ENCODE peak calls at places on chromosome 9, in six cellular contexts. D, N, B, W, C and K are unnamed samples.

GRCh38 chr9:13386935-13387667 is 107.6 kb upstream of the MPDZ start:
- DNase-seq in D (no peak), N (no peak), B (no peak), W (no peak), C (no peak), K (no peak)

GRCh38 chr9:16501098-16501663 is 369.3 kb downstream of the BNC2 start:
- DNase-seq in D (no peak), N (no peak), B (no peak), W (peak; percentile 76), C (no peak), K (no peak)

GRCh38 chr9:108588246-108588645 is 267.5 kb downstream of the ACTL7B start:
- DNase-seq in D (no peak), N (no peak), B (no peak), W (no peak), C (no peak), K (no peak)

GRCh38 chr9:17116400-17116837 is 18.4 kb upstream of the CNTLN start:
- DNase-seq in D (no peak), N (no peak), B (no peak), W (peak; percentile 60), C (no peak), K (no peak)

GRCh38 chr9:115757461-115757860 is 396.1 kb upstream of the PAPPA start:
- DNase-seq in D (no peak), N (no peak), B (no peak), W (no peak), C (no peak), K (no peak)

GRCh38 chr9:135342206-135343130 is 137.1 kb upstream of the PPP1R26 start:
- DNase-seq in D (no peak), N (no peak), B (no peak), W (no peak), C (peak; percentile 30), K (no peak)

GRCh38 chr9:97527626-97528528 is 26.4 kb downstream of the TMOD1 start:
- DNase-seq in D (no peak), N (no peak), B (no peak), W (no peak), C (no peak), K (peak; percentile 53)

GRCh38 chr9:20191239-20191840 is 402.5 kb upstream of the SLC24A2 start:
- DNase-seq in D (no peak), N (no peak), B (no peak), W (peak; percentile 40), C (no peak), K (no peak)

GRCh38 chr9:121059998-121060636 is 10.0 kb upstream of the C5 start:
- DNase-seq in D (no peak), N (peak; percentile 43), B (no peak), W (peak; percentile 81), C (no peak), K (peak; percentile 24)

GRCh38 chr9:109166771-109167601 is at the start of gene FRRS1L:
- DNase-seq in D (no peak), N (no peak), B (no peak), W (no peak), C (no peak), K (peak; percentile 92)

GRCh38 chr9:71897573-71897972 is 13.4 kb downstream of the ABHD17B start:
- DNase-seq in D (no peak), N (peak; percentile 22), B (no peak), W (no peak), C (no peak), K (no peak)

GRCh38 chr9:89744730-89745129 is 139.9 kb downstream of the GADD45G start:
- DNase-seq in D (no peak), N (no peak), B (no peak), W (peak; percentile 23), C (no peak), K (no peak)

GRCh38 chr9:19665146-19665863 is 123.5 kb downstream of the SLC24A2 start:
- DNase-seq in D (no peak), N (no peak), B (no peak), W (no peak), C (no peak), K (no peak)

GRCh38 chr9:114209151-114209550 is 53.8 kb downstream of the COL27A1 start:
- DNase-seq in D (no peak), N (no peak), B (no peak), W (no peak), C (no peak), K (no peak)

GRCh38 chr9:7967093-7967827 is 167.7 kb upstream of the DMAC1 start:
- DNase-seq in D (no peak), N (no peak), B (no peak), W (no peak), C (no peak), K (no peak)

GRCh38 chr9:125747765-125748510 is 765 bp downstream of the PBX3 start:
- DNase-seq in D (peak; percentile 56), N (peak; percentile 22), B (peak; percentile 51), W (peak; percentile 14), C (peak; percentile 70), K (peak; percentile 76)

GRCh38 chr9:91187311-91187964 is 174.3 kb downstream of the AUH start:
- DNase-seq in D (no peak), N (no peak), B (no peak), W (no peak), C (no peak), K (no peak)

GRCh38 chr9:84137968-84138367 is 157.4 kb downstream of the RMI1 start:
- DNase-seq in D (no peak), N (no peak), B (no peak), W (no peak), C (no peak), K (no peak)

GRCh38 chr9:126704157-126704941 is 90.6 kb downstream of the LMX1B start:
- DNase-seq in D (peak; percentile 47), N (no peak), B (no peak), W (peak; percentile 61), C (peak; percentile 48), K (peak; percentile 71)

GRCh38 chr9:79477955-79478751 is 93.6 kb upstream of the TLE4 start:
- DNase-seq in D (peak; percentile 59), N (peak; percentile 21), B (no peak), W (peak; percentile 24), C (no peak), K (peak; percentile 33)

GRCh38 chr9:91799113-91799735 is 150.8 kb downstream of the ROR2 start:
- DNase-seq in D (no peak), N (no peak), B (no peak), W (no peak), C (no peak), K (no peak)

GRCh38 chr9:77194423-77194822 is 17.1 kb downstream of the VPS13A start:
- DNase-seq in D (no peak), N (no peak), B (no peak), W (no peak), C (no peak), K (no peak)

GRCh38 chr9:107029146-107029545 is 166.2 kb downstream of the ZNF462 start:
- DNase-seq in D (no peak), N (no peak), B (no peak), W (no peak), C (no peak), K (no peak)

GRCh38 chr9:19286634-19287188 is 56.2 kb downstream of the DENND4C start:
- DNase-seq in D (no peak), N (no peak), B (no peak), W (peak; percentile 48), C (no peak), K (no peak)

GRCh38 chr9:16828335-16829281 is 41.9 kb downstream of the BNC2 start:
- DNase-seq in D (no peak), N (no peak), B (peak; percentile 32), W (peak; percentile 51), C (peak; percentile 50), K (peak; percentile 77)

GRCh38 chr9:120265791-120266190 is 314.2 kb downstream of the CDK5RAP2 start:
- DNase-seq in D (no peak), N (no peak), B (peak; percentile 37), W (no peak), C (no peak), K (no peak)

GRCh38 chr9:137110147-137110910 is 4.2 kb downstream of the DPP7 start:
- DNase-seq in D (no peak), N (no peak), B (no peak), W (no peak), C (no peak), K (peak; percentile 49)

GRCh38 chr9:133835273-133835901 is 97.2 kb upstream of the SARDH start:
- DNase-seq in D (no peak), N (no peak), B (no peak), W (no peak), C (no peak), K (peak; percentile 82)

GRCh38 chr9:98075332-98075805 is 18.8 kb downstream of the NANS start:
- DNase-seq in D (no peak), N (no peak), B (no peak), W (peak; percentile 37), C (no peak), K (no peak)

GRCh38 chr9:96607971-96608370 is 11.7 kb downstream of the CDC14B start:
- DNase-seq in D (no peak), N (no peak), B (no peak), W (no peak), C (no peak), K (no peak)

GRCh38 chr9:127955294-127956015 is 17.8 kb upstream of the DPM2 start:
- DNase-seq in D (peak; percentile 80), N (peak; percentile 63), B (peak; percentile 80), W (peak; percentile 95), C (no peak), K (peak; percentile 96)

GRCh38 chr9:137945581-137945980 is 68.0 kb downstream of the CACNA1B start:
- DNase-seq in D (no peak), N (no peak), B (no peak), W (peak; percentile 2), C (no peak), K (no peak)

GRCh38 chr9:117268847-117269452 is 145.9 kb downstream of the ASTN2 start:
- DNase-seq in D (no peak), N (no peak), B (no peak), W (no peak), C (no peak), K (no peak)

GRCh38 chr9:132663120-132663519 is 6.7 kb downstream of the DDX31 start:
- DNase-seq in D (no peak), N (no peak), B (no peak), W (no peak), C (no peak), K (peak; percentile 53)

GRCh38 chr9:132663851-132664250 is 5.9 kb downstream of the DDX31 start:
- DNase-seq in D (no peak), N (no peak), B (no peak), W (no peak), C (no peak), K (no peak)

GRCh38 chr9:132662152-132662945 is 7.4 kb downstream of the DDX31 start:
- DNase-seq in D (no peak), N (no peak), B (no peak), W (no peak), C (no peak), K (no peak)
- H3K36me3 ChIP-seq in D (peaks cover 24% of the 10 kb centered on the region), N (peaks cover 35% of the 10 kb centered on the region), B (peaks cover 13% of the 10 kb centered on the region), W (peaks cover 25% of the 10 kb centered on the region), C (no peaks in the 10 kb centered on the region), K (peaks cover 13% of the 10 kb centered on the region)

GRCh38 chr9:118575341-118576070 is 793.7 kb downstream of the BRINP1 start:
- DNase-seq in D (no peak), N (no peak), B (no peak), W (no peak), C (no peak), K (no peak)
- H3K4me3 ChIP-seq in D (no peak overlapping the region), N (no peak overlapping the region), B (no peak overlapping the region), W (no peak overlapping the region), C (no peak overlapping the region), K (no peak overlapping the region)

GRCh38 chr9:124450931-124451661 is 845 bp downstream of the ADGRD2 start:
- DNase-seq in D (no peak), N (no peak), B (no peak), W (no peak), C (peak; percentile 26), K (peak; percentile 62)
- H3K27me3 ChIP-seq in D (peaks cover 7% of the 10 kb centered on the region), N (peaks cover 4% of the 10 kb centered on the region), B (no peaks in the 10 kb centered on the region), W (no peaks in the 10 kb centered on the region), C (no peaks in the 10 kb centered on the region), K (peaks cover 34% of the 10 kb centered on the region)

GRCh38 chr9:37498457-37498856 is 12.7 kb downstream of the POLR1E start:
- DNase-seq in D (no peak), N (no peak), B (no peak), W (no peak), C (no peak), K (no peak)
- H3K36me3 ChIP-seq in D (peaks cover 58% of the 10 kb centered on the region), N (peaks cover 47% of the 10 kb centered on the region), B (peaks cover 5% of the 10 kb centered on the region), W (peaks cover 68% of the 10 kb centered on the region), C (peaks cover 6% of the 10 kb centered on the region), K (peaks cover 58% of the 10 kb centered on the region)